ENCODE peak calls at places on chromosome 15, in six cellular contexts. Z, K, W, V, Y and U are unnamed samples.

GRCh38 chr15:44596511-44597010 is 59.6 kb downstream of the EIF3J start:
- DNase-seq in Z (no peak), V (no peak), W (no peak), Y (no peak), K (peak; percentile 11), U (no peak)

GRCh38 chr15:90327313-90327712 is 24.8 kb upstream of the ZNF774 start:
- DNase-seq in V (no peak), K (no peak), W (peak; percentile 3), Z (no peak), Y (no peak), U (no peak)

GRCh38 chr15:65970937-65971740 is 101.8 kb downstream of the RAB11A start:
- DNase-seq in V (no peak), W (no peak), Y (no peak), Z (no peak), K (no peak), U (no peak)

GRCh38 chr15:27563765-27564164 is 535.4 kb downstream of the OCA2 start:
- DNase-seq in W (no peak), V (no peak), K (no peak), Y (no peak), Z (no peak), U (no peak)

GRCh38 chr15:74523982-74524381 is 17.0 kb upstream of the ARID3B start:
- DNase-seq in V (no peak), Y (no peak), W (no peak), Z (no peak), K (no peak), U (no peak)

GRCh38 chr15:73994912-73995622 is 551 bp downstream of the PML start:
- DNase-seq in Y (no peak), W (peak; percentile 76), K (no peak), Z (no peak), V (peak; percentile 34), U (no peak)

GRCh38 chr15:25184356-25185155 is 229.8 kb downstream of the SNRPN start:
- DNase-seq in Y (no peak), V (no peak), K (no peak), W (peak; percentile 24), Z (no peak), U (peak; percentile 57)

GRCh38 chr15:69032006-69032405 is 17.5 kb downstream of the NOX5 start:
- DNase-seq in W (no peak), Z (no peak), V (no peak), K (no peak), Y (no peak), U (no peak)

GRCh38 chr15:69513450-69513849 is 60.8 kb downstream of the RPLP1 start:
- DNase-seq in Z (no peak), V (no peak), Y (no peak), W (no peak), K (no peak), U (no peak)

GRCh38 chr15:82045892-82046667 is at the start of gene MEX3B:
- DNase-seq in V (peak; percentile 76), Y (peak; percentile 85), K (peak; percentile 97), W (peak; percentile 99), Z (peak; percentile 98), U (peak; percentile 94)

GRCh38 chr15:82048809-82049208 is 3.0 kb upstream of the MEX3B start:
- DNase-seq in Y (no peak), W (no peak), Z (no peak), V (no peak), K (no peak), U (no peak)

GRCh38 chr15:82046668-82047492 is 1.1 kb upstream of the MEX3B start:
- DNase-seq in W (peak; percentile 96), Y (peak; percentile 94), Z (peak; percentile 91), K (peak; percentile 95), V (peak; percentile 63), U (peak; percentile 99)

GRCh38 chr15:82045179-82045891 is 483 bp downstream of the MEX3B start:
- DNase-seq in K (peak; percentile 26), Z (peak; percentile 49), Y (peak; percentile 43), W (peak; percentile 78), V (no peak), U (no peak)

GRCh38 chr15:82047493-82048446 is 2.0 kb upstream of the MEX3B start:
- DNase-seq in V (no peak), W (no peak), Y (no peak), Z (peak; percentile 46), K (no peak), U (no peak)
- TF ChIP-seq CTCF in V (no peak), W (no peak), Y (no peak), Z (no peak), K (no peak), U (peak; percentile 46)

GRCh38 chr15:85762039-85762755 is 32.5 kb downstream of the KLHL25 start:
- DNase-seq in V (no peak), K (no peak), W (no peak), Y (no peak), Z (no peak), U (no peak)

GRCh38 chr15:85760049-85760448 is 34.7 kb downstream of the KLHL25 start:
- DNase-seq in K (no peak), V (no peak), Y (no peak), W (peak; percentile 57), Z (no peak), U (no peak)

GRCh38 chr15:85759391-85759790 is 35.3 kb downstream of the KLHL25 start:
- DNase-seq in Y (no peak), V (no peak), W (peak; percentile 62), Z (no peak), K (no peak), U (no peak)

GRCh38 chr15:85761635-85762034 is 33.1 kb downstream of the KLHL25 start:
- DNase-seq in V (no peak), Z (peak; percentile 49), Y (no peak), W (no peak), K (no peak), U (no peak)

GRCh38 chr15:85760531-85761371 is 34.0 kb downstream of the KLHL25 start:
- DNase-seq in W (no peak), V (no peak), Z (no peak), Y (no peak), K (no peak), U (no peak)
- TF ChIP-seq CTCF in W (no peak), V (peak; percentile 7), Z (no peak), Y (no peak), K (no peak), U (no peak)

GRCh38 chr15:83977992-83978391 is 257.6 kb upstream of the GOLGA6L4 start:
- DNase-seq in W (no peak), Y (no peak), K (no peak), V (no peak), Z (no peak), U (no peak)

GRCh38 chr15:83970290-83970890 is 265.2 kb upstream of the GOLGA6L4 start:
- DNase-seq in V (no peak), Z (peak; percentile 43), Y (no peak), K (no peak), W (no peak), U (no peak)

GRCh38 chr15:83971967-83972366 is 263.6 kb upstream of the GOLGA6L4 start:
- DNase-seq in Y (no peak), W (no peak), K (no peak), Z (no peak), V (no peak), U (no peak)

GRCh38 chr15:83978588-83978987 is 257.0 kb upstream of the GOLGA6L4 start:
- DNase-seq in K (no peak), V (no peak), W (no peak), Y (no peak), Z (no peak), U (no peak)

DNA sequence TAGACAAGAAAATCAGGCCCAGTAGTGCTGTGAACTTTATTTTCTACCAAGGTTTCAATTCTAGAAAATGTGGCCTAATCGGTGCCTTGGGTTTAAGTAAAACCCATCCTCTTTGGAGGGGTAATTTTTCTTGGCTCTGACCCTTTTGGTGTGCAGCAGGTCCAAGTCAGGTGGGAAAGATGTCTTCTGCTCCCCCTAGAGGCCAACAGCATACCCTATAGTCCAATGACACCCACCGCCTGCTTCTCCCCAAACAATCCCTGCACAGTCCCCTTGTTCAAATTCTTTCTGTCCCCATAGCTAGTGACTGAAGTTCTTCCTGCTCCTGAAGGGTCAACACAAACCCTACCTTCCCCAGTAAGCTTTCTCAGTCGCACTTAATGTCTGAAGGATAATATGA is 261.8 kb upstream of the GOLGA6L4 start:
- DNase-seq in K (peak; percentile 37), V (no peak), W (no peak), Y (no peak), Z (peak; percentile 32), U (no peak)
- TF ChIP-seq CTCF in K (peak; percentile 69), V (no peak), W (no peak), Y (peak; percentile 43), Z (peak; percentile 65), U (peak; percentile 52)

GRCh38 chr15:94439158-94439557 is 207.8 kb downstream of the MCTP2 start:
- DNase-seq in V (no peak), Z (no peak), Y (no peak), W (no peak), K (no peak), U (no peak)
- TF ChIP-seq CTCF in V (no peak), Z (no peak), Y (no peak), W (no peak), K (no peak), U (no peak)

GRCh38 chr15:29344474-29344873 is 74.9 kb upstream of the NSMCE3 start:
- DNase-seq in K (no peak), Z (no peak), V (no peak), Y (no peak), W (no peak), U (no peak)
- TF ChIP-seq CTCF in K (no peak), Z (no peak), V (no peak), Y (no peak), W (no peak), U (no peak)

GRCh38 chr15:67384761-67385160 is 130.2 kb downstream of the IQCH start:
- DNase-seq in W (no peak), Z (no peak), Y (no peak), K (no peak), V (no peak), U (no peak)

GRCh38 chr15:67382723-67383122 is 128.1 kb downstream of the IQCH start:
- DNase-seq in Y (no peak), V (no peak), K (no peak), Z (no peak), W (no peak), U (no peak)

GRCh38 chr15:67383903-67384302 is 129.3 kb downstream of the IQCH start:
- DNase-seq in K (no peak), V (no peak), Y (no peak), Z (peak; percentile 16), W (no peak), U (no peak)

GRCh38 chr15:67386947-67387346 is 132.4 kb downstream of the IQCH start:
- DNase-seq in Y (no peak), Z (no peak), K (no peak), V (no peak), W (no peak), U (no peak)

GRCh38 chr15:67385971-67386370 is 131.4 kb downstream of the IQCH start:
- DNase-seq in K (no peak), V (no peak), Y (no peak), Z (no peak), W (no peak), U (no peak)
- TF ChIP-seq CTCF in K (peak; percentile 29), V (no peak), Y (no peak), Z (peak; percentile 6), W (no peak), U (peak; percentile 28)

GRCh38 chr15:46014532-46014931 is 379.7 kb downstream of the SQOR start:
- DNase-seq in K (no peak), V (no peak), Y (no peak), W (no peak), Z (no peak), U (no peak)
- TF ChIP-seq CTCF in K (no peak), V (no peak), Y (no peak), W (no peak), Z (no peak), U (no peak)

GRCh38 chr15:77251662-77252061 is 168.2 kb downstream of the PEAK1 start:
- DNase-seq in K (peak; percentile 47), W (no peak), V (no peak), Y (no peak), Z (peak; percentile 8), U (no peak)

GRCh38 chr15:77255385-77255784 is 164.5 kb downstream of the PEAK1 start:
- DNase-seq in Z (no peak), Y (no peak), W (no peak), K (no peak), V (no peak), U (no peak)
- TF ChIP-seq CTCF in Z (no peak), Y (no peak), W (no peak), K (no peak), V (no peak), U (no peak)